ENCODE peak calls at places on chromosomes 4 and X, in eight cellular contexts. N is CD4-positive, alpha-beta memory T cell; G is CD8-positive, alpha-beta T cell; J is neuronal stem cell; E is body of pancreas; T is CD8-positive, alpha-beta memory T cell; A is WERI-Rb-1; U is heart left ventricle. O is an unnamed sample.

GRCh38 chr4:148778980-148779675 is 336.9 kb upstream of the NR3C2 start:
- DNase-seq in J (no peak), U (no peak), N (no peak), G (no peak), T (no peak), A (no peak), E (no peak), O (no peak)

GRCh38 chr4:124631760-124632159 is 80.8 kb downstream of the ANKRD50 start:
- DNase-seq in N (no peak), T (no peak), J (no peak), E (peak), A (no peak), G (no peak), U (peak), O (no peak)

GRCh38 chrX:50677789-50678188 is 136.2 kb downstream of the SHROOM4 start:
- DNase-seq in A (no peak), E (no peak), T (no peak), N (no peak), U (no peak), J (no peak), G (no peak), O (no peak)

GRCh38 chrX:118594697-118595420 is 99.2 kb downstream of the DOCK11 start:
- DNase-seq in N (no peak), U (no peak), G (no peak), E (no peak), T (no peak), J (no peak), A (no peak), O (no peak)

GRCh38 chr4:74805601-74806000 is 11.3 kb upstream of the BTC start:
- DNase-seq in N (no peak), U (no peak), E (no peak), G (no peak), J (no peak), T (no peak), A (no peak), O (no peak)

GRCh38 chrX:1537031-1537715 is at the start of gene P2RY8:
- DNase-seq in E (peak), T (peak), G (peak), N (peak), A (no peak), J (no peak), U (peak), O (peak)

GRCh38 chr4:112882286-112882685 is 167.2 kb upstream of the ANK2 start:
- DNase-seq in E (no peak), J (no peak), N (no peak), T (no peak), A (no peak), G (no peak), U (no peak), O (no peak)

GRCh38 chr4:171594293-171594692 is 218.9 kb upstream of the GALNTL6 start:
- DNase-seq in G (no peak), U (no peak), T (no peak), N (no peak), E (no peak), A (peak), J (no peak), O (no peak)

GRCh38 chr4:169492436-169493163 is 119.8 kb downstream of the NEK1 start:
- DNase-seq in G (peak), N (peak), T (no peak), A (peak), J (peak), E (peak), U (no peak), O (no peak)

GRCh38 chr4:90415116-90415515 is 287.9 kb downstream of the CCSER1 start:
- DNase-seq in A (no peak), N (no peak), J (no peak), U (no peak), E (no peak), G (no peak), T (no peak), O (no peak)

GRCh38 chr4:26074672-26075071 is 160.7 kb downstream of the SMIM20 start:
- DNase-seq in U (no peak), N (peak), A (no peak), E (no peak), J (no peak), T (no peak), G (no peak), O (peak)

GRCh38 chr4:82639947-82640346 is 78.2 kb upstream of the TMEM150C start:
- DNase-seq in G (no peak), J (no peak), E (no peak), T (no peak), N (no peak), A (no peak), U (no peak), O (no peak)

GRCh38 chr4:20580907-20581306 is 119.4 kb upstream of the PACRGL start:
- DNase-seq in T (no peak), E (no peak), J (no peak), U (no peak), G (no peak), A (no peak), N (no peak), O (no peak)

GRCh38 chrX:19810809-19811208 is 76.6 kb downstream of the SH3KBP1 start:
- DNase-seq in J (no peak), U (no peak), E (no peak), G (no peak), T (no peak), N (no peak), A (no peak), O (no peak)

GRCh38 chr4:5755679-5756078 is 44.7 kb downstream of the EVC start:
- DNase-seq in E (no peak), U (no peak), T (no peak), N (no peak), G (no peak), J (no peak), A (no peak), O (no peak)

GRCh38 chrX:130878350-130879341 is 24.4 kb downstream of the ENOX2 start:
- DNase-seq in N (no peak), J (no peak), G (no peak), T (no peak), U (peak), E (peak), A (no peak), O (no peak)

GRCh38 chr4:4302416-4302815 is 12.4 kb downstream of the ZBTB49 start:
- DNase-seq in U (no peak), J (no peak), G (no peak), E (no peak), T (no peak), A (no peak), N (no peak), O (no peak)

GRCh38 chrX:84469226-84469625 is 33.0 kb downstream of the HDX start:
- DNase-seq in A (no peak), G (no peak), U (no peak), E (no peak), N (no peak), J (no peak), T (no peak), O (no peak)

GRCh38 chr4:3407171-3407771 is 34.5 kb upstream of the HGFAC start:
- DNase-seq in U (no peak), G (no peak), T (no peak), A (peak), E (no peak), J (no peak), N (no peak), O (no peak)

GRCh38 chr4:24686866-24687672 is 102.7 kb upstream of the DHX15 start:
- DNase-seq in N (no peak), G (no peak), J (peak), T (no peak), U (no peak), E (peak), A (peak), O (no peak)

GRCh38 chr4:118076958-118077766 is 42.9 kb downstream of the NDST3 start:
- DNase-seq in T (no peak), E (peak), G (no peak), J (no peak), A (peak), U (no peak), N (no peak), O (no peak)

GRCh38 chr4:76363556-76364290 is 57.2 kb downstream of the STBD1 start:
- DNase-seq in U (no peak), E (no peak), A (no peak), N (no peak), J (no peak), T (no peak), G (no peak), O (no peak)

GRCh38 chr4:151719045-151719743 is 41.6 kb downstream of the GATB start:
- DNase-seq in A (no peak), G (no peak), U (no peak), J (no peak), E (no peak), T (no peak), N (no peak), O (no peak)

GRCh38 chrX:123884809-123885408 is 25.1 kb downstream of the XIAP start:
- DNase-seq in T (no peak), N (peak), G (peak), U (no peak), E (peak), A (peak), J (peak), O (no peak)

DNA sequence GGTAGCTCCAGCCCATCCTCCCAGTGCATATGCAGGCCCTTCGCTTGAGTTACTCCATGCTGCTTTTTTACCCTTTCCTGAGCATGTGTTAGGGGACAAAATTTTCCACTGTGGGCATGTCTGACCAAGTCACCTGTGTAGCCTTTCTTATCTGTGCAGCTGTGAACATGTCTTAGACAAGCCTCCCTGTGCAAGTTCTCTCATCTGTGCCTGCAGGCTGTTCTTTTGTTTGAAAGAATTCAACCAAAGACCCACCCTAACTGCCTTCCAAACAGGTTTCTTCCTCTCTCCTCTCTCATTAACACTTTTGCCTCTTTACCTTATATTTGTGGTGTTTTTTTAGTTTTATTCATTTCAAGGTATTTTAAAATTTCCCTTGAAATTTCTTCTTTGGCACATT is 53.2 kb upstream of the SPIN4 start:
- DNase-seq in U (no peak), A (no peak), G (no peak), E (no peak), N (no peak), J (no peak), T (no peak), O (no peak)
- H3K4me3 ChIP-seq in U (no peak), A (no peak), G (no peak), E (no peak), N (no peak), J (no peak), T (no peak), O (no peak)

GRCh38 chr4:1517592-1518411 is 111.6 kb upstream of the NKX1-1 start:
- DNase-seq in J (no peak), A (no peak), N (no peak), T (no peak), E (no peak), U (no peak), G (no peak), O (no peak)

GRCh38 chr4:1516261-1516660 is 110.0 kb upstream of the NKX1-1 start:
- DNase-seq in G (no peak), U (no peak), A (peak), T (no peak), J (no peak), E (no peak), N (no peak), O (no peak)

GRCh38 chr4:1515156-1515555 is 108.9 kb upstream of the NKX1-1 start:
- DNase-seq in T (no peak), J (no peak), N (no peak), U (no peak), A (no peak), G (no peak), E (no peak), O (no peak)

GRCh38 chr4:1515763-1516162 is 109.5 kb upstream of the NKX1-1 start:
- DNase-seq in U (no peak), G (no peak), E (no peak), N (no peak), J (no peak), T (no peak), A (no peak), O (no peak)

GRCh38 chr4:1516881-1517480 is 110.7 kb upstream of the NKX1-1 start:
- DNase-seq in J (no peak), A (no peak), G (no peak), U (no peak), E (no peak), N (no peak), T (no peak), O (no peak)
- H3K27ac ChIP-seq in J (no peak), A (no peak), G (no peak), U (no peak), E (no peak), N (no peak), T (no peak), O (no peak)

DNA sequence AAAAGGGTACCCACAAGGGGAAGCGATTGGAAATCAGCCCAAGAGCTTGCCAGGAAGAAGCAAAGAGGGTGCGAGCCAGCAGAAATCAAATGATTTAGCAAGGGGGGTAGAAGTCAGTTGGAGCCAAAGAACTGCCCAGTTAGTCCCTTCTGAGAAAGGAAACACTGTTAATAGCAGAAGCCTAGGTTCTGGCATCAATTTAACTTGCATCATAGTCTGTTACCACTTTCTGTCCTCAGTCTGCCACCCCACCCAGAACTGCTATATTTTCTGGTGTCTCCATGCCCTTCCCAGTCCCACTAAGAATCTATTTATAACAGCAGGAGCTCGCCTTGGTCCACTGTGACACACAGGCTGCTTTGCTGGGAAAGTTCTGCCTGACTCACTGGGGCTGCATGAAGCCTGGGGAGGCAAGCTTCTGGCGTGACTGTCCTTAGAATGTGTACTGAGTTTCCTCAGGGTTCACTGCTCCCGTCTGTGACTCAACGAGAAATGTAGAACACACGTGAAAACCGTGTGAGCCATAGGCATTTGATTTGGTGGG is 157.8 kb upstream of the TTC29 start:
- DNase-seq in E (no peak), N (no peak), J (no peak), A (no peak), G (no peak), U (peak), T (no peak), O (no peak)
- H3K4me3 ChIP-seq in E (no peak), N (no peak), J (no peak), A (no peak), G (no peak), U (no peak), T (no peak), O (no peak)

GRCh38 chr4:188110036-188110435 is 633 bp upstream of the TRIML2 start:
- DNase-seq in E (no peak), U (no peak), A (no peak), N (no peak), T (no peak), G (no peak), J (no peak), O (no peak)
- H3K27ac ChIP-seq in E (no peak), U (no peak), A (no peak), N (no peak), T (no peak), G (no peak), J (no peak), O (no peak)